ENCODE peak calls at places on chromosomes 1 and 21, in eight cellular contexts. G is SK-N-SH, Y is breast epithelium, H is GM12878, X is transverse colon, C is prostate gland, J is suprapubic skin, V is esophagus muscularis mucosa. E is an unnamed sample. For H3K36me3, the result is how much of the 10 kb centered on the place peaks cover.

GRCh38 chr1:108663074-108663473 is 2.2 kb upstream of the HENMT1 start:
- DNase-seq in J (no peak), X (no peak), C (no peak), G (no peak), Y (no peak), H (no peak), V (no peak), E (no peak)

GRCh38 chr21:40049031-40049958 is 182.1 kb downstream of the PCP4 start:
- DNase-seq in G (no peak), H (no peak), V (peak), X (peak), J (no peak), C (no peak), Y (no peak), E (no peak)

GRCh38 chr1:214637722-214638473 is 34.9 kb downstream of the CENPF start:
- DNase-seq in H (no peak), J (no peak), C (no peak), X (peak), G (no peak), Y (no peak), V (no peak), E (peak)

GRCh38 chr1:22332795-22333499 is 118.7 kb upstream of the ZBTB40 start:
- DNase-seq in V (no peak), X (no peak), Y (no peak), H (peak), C (no peak), J (no peak), G (no peak), E (no peak)

GRCh38 chr1:84089470-84090261 is 54.4 kb upstream of the PRKACB start:
- DNase-seq in J (no peak), H (no peak), V (no peak), Y (no peak), G (no peak), X (no peak), C (no peak), E (peak)

GRCh38 chr1:46510998-46511365 is 21.3 kb downstream of the DMBX1 start:
- DNase-seq in G (no peak), Y (no peak), C (no peak), H (no peak), J (no peak), V (no peak), X (no peak), E (no peak)

GRCh38 chr1:73783367-73783766 is 414.6 kb downstream of the LRRIQ3 start:
- DNase-seq in G (no peak), J (no peak), H (no peak), C (no peak), V (no peak), Y (no peak), X (no peak), E (no peak)

GRCh38 chr1:22313321-22313720 is 138.3 kb upstream of the ZBTB40 start:
- DNase-seq in V (no peak), J (no peak), Y (no peak), X (no peak), C (no peak), H (no peak), G (no peak), E (no peak)

GRCh38 chr1:36847761-36848160 is 186.6 kb downstream of the GRIK3 start:
- DNase-seq in C (no peak), J (no peak), V (no peak), Y (no peak), G (peak), H (no peak), X (no peak), E (no peak)

GRCh38 chr1:33364578-33364945 is 43.7 kb upstream of the A3GALT2 start:
- DNase-seq in C (no peak), H (no peak), G (no peak), V (no peak), J (no peak), X (no peak), Y (no peak), E (no peak)

GRCh38 chr1:53391982-53392381 is 64.1 kb upstream of the LRP8 start:
- DNase-seq in C (no peak), G (no peak), X (no peak), H (no peak), V (no peak), Y (no peak), J (no peak), E (no peak)

GRCh38 chr1:61368876-61369275 is 286.5 kb downstream of the NFIA start:
- DNase-seq in J (no peak), C (no peak), G (no peak), Y (no peak), H (no peak), X (no peak), V (no peak), E (no peak)

GRCh38 chr1:100184536-100184935 is 6.5 kb upstream of the LRRC39 start:
- DNase-seq in Y (no peak), H (peak), J (no peak), V (no peak), C (no peak), X (no peak), G (no peak), E (no peak)

GRCh38 chr1:2802421-2802961 is 998 bp upstream of the TTC34 start:
- DNase-seq in Y (no peak), G (no peak), J (peak), C (no peak), X (no peak), V (no peak), H (no peak), E (no peak)

GRCh38 chr1:9399510-9400424 is 107.1 kb downstream of the SPSB1 start:
- DNase-seq in V (no peak), X (no peak), J (no peak), C (no peak), Y (no peak), G (no peak), H (no peak), E (peak)

GRCh38 chr1:26951821-26952497 is 8.3 kb downstream of the KDF1 start:
- DNase-seq in X (no peak), C (no peak), G (no peak), J (no peak), Y (no peak), V (no peak), H (no peak), E (no peak)

GRCh38 chr1:169053196-169053595 is 53.3 kb upstream of the ATP1B1 start:
- DNase-seq in C (no peak), V (no peak), G (no peak), Y (no peak), J (no peak), H (no peak), X (no peak), E (no peak)

GRCh38 chr1:248630551-248630950 is 4.3 kb downstream of the OR2T11 start:
- DNase-seq in Y (no peak), G (no peak), H (no peak), V (no peak), C (no peak), X (no peak), J (no peak), E (no peak)

GRCh38 chr1:119385650-119386049 is 17.1 kb downstream of the HAO2 start:
- DNase-seq in G (no peak), H (no peak), X (no peak), J (no peak), V (no peak), C (no peak), Y (no peak), E (no peak)

GRCh38 chr1:167548059-167548932 is 5.3 kb downstream of the CREG1 start:
- DNase-seq in G (no peak), C (no peak), Y (no peak), V (no peak), J (no peak), H (no peak), X (no peak), E (no peak)
- H3K27ac ChIP-seq in G (no peak), C (no peak), Y (peak), V (peak), J (peak), H (no peak), X (peak), E (no peak)

DNA sequence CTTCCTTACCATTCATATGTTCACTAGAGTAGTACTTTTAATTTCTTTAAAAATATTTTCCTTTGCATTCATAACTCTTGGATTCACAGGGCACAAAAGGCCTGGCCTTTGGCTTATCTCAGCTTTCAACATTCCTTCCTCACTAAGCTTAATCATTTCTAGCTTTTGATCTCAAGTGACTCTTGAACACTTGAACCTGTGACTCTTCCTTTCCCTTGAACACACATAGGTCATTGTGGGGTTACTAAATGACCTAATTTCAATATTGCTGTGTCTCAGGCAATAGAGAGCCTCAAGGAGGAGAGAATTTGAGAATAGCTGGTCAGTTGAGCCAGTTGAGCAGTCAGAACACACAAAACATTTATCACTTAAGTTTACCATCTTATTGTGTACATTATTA is 49.9 kb downstream of the COL11A1 start:
- DNase-seq in J (no peak), Y (no peak), C (no peak), V (no peak), H (no peak), X (no peak), G (no peak), E (no peak)
- H3K36me3 ChIP-seq in J (under half), Y (under half), C (under half), V (under half), H (under half), X (under half), G (under half), E (under half)

GRCh38 chr1:197731449-197731848 is 43.8 kb downstream of the DENND1B start:
- DNase-seq in X (no peak), V (no peak), J (no peak), H (no peak), G (no peak), Y (no peak), C (no peak), E (no peak)
- TF ChIP-seq POLR2AphosphoS5 in X (no peak), V (no peak), J (no peak), H (no peak), G (no peak), Y (no peak), C (no peak), E (no peak)

GRCh38 chr1:160801836-160802580 is 6.0 kb downstream of the LY9 start:
- DNase-seq in H (no peak), X (no peak), Y (no peak), J (no peak), C (no peak), V (peak), G (peak), E (no peak)
- H3K27ac ChIP-seq in H (no peak), X (no peak), Y (no peak), J (no peak), C (no peak), V (no peak), G (no peak), E (no peak)

GRCh38 chr1:225657462-225657989 is 4.6 kb upstream of the ENAH start:
- DNase-seq in X (no peak), J (no peak), V (no peak), Y (no peak), C (peak), G (no peak), H (no peak), E (peak)
- H3K36me3 ChIP-seq in X (under half), J (under half), V (under half), Y (under half), C (under half), G (under half), H (under half), E (under half)